ENCODE peak calls at places on chromosomes 1 and 21, in six cellular contexts. I is cardiac fibroblast, N is GM12865, U is sigmoid colon, S is fibroblast of lung, Y is transverse colon. C is an unnamed sample.

GRCh38 chr1:19605884-19606442 is 38.1 kb upstream of the NBL1 start:
- DNase-seq in U (no peak), I (peak; percentile 39), Y (no peak), S (no peak), N (no peak), C (no peak)

GRCh38 chr1:23417570-23417969 is 7.0 kb downstream of the TCEA3 start:
- DNase-seq in U (no peak), S (no peak), Y (no peak), N (no peak), I (no peak), C (no peak)

GRCh38 chr1:221634606-221635005 is 107.3 kb downstream of the DUSP10 start:
- DNase-seq in N (no peak), Y (no peak), U (no peak), I (no peak), S (peak; percentile 12), C (no peak)

GRCh38 chr1:55490556-55490955 is 275.4 kb upstream of the USP24 start:
- DNase-seq in U (no peak), S (peak; percentile 76), I (peak; percentile 46), N (no peak), Y (no peak), C (no peak)

GRCh38 chr1:180636138-180636537 is 4.3 kb downstream of the XPR1 start:
- DNase-seq in I (peak; percentile 46), Y (no peak), N (no peak), U (no peak), S (no peak), C (no peak)

GRCh38 chr1:244349103-244349531 is 102.6 kb downstream of the ADSS2 start:
- DNase-seq in I (peak; percentile 95), U (peak; percentile 71), N (no peak), S (peak; percentile 94), Y (no peak), C (peak; percentile 75)

GRCh38 chr1:20174937-20175666 is 10.8 kb upstream of the UBXN10 start:
- DNase-seq in Y (no peak), S (no peak), N (no peak), U (no peak), I (no peak), C (no peak)

GRCh38 chr1:207964195-207964966 is 53.5 kb upstream of the CD34 start:
- DNase-seq in U (no peak), Y (no peak), S (peak; percentile 68), N (no peak), I (peak; percentile 76), C (no peak)

GRCh38 chr1:168342572-168343280 is 62.0 kb downstream of the TBX19 start:
- DNase-seq in U (peak; percentile 97), N (peak; percentile 91), Y (peak; percentile 91), S (peak; percentile 86), I (peak; percentile 91), C (peak; percentile 80)

GRCh38 chr21:35197191-35197590 is 148.1 kb upstream of the RUNX1 start:
- DNase-seq in Y (no peak), U (no peak), I (peak; percentile 55), N (no peak), S (peak; percentile 71), C (no peak)

GRCh38 chr1:63004868-63005267 is 220.9 kb downstream of the ATG4C start:
- DNase-seq in N (no peak), U (no peak), I (peak; percentile 36), S (peak; percentile 7), Y (no peak), C (no peak)

GRCh38 chr1:56301791-56302190 is 277.6 kb downstream of the PLPP3 start:
- DNase-seq in Y (no peak), S (peak; percentile 96), U (no peak), I (peak; percentile 70), N (no peak), C (peak; percentile 52)

GRCh38 chr1:10834770-10835412 is 38.4 kb upstream of the CASZ1 start:
- DNase-seq in I (no peak), N (no peak), S (no peak), U (no peak), Y (no peak), C (no peak)

GRCh38 chr1:230120289-230120948 is 53.4 kb downstream of the GALNT2 start:
- DNase-seq in S (no peak), N (no peak), Y (no peak), U (no peak), I (no peak), C (no peak)

GRCh38 chr1:24867064-24867870 is 62.8 kb downstream of the RUNX3 start:
- DNase-seq in S (no peak), U (no peak), N (no peak), Y (no peak), I (no peak), C (no peak)

GRCh38 chr1:24865168-24865567 is 64.9 kb downstream of the RUNX3 start:
- DNase-seq in Y (no peak), N (no peak), S (no peak), U (no peak), I (no peak), C (no peak)

GRCh38 chr1:24865587-24865986 is 64.5 kb downstream of the RUNX3 start:
- DNase-seq in U (no peak), I (no peak), S (no peak), N (no peak), Y (no peak), C (no peak)

GRCh38 chr1:24868016-24868875 is 61.8 kb downstream of the RUNX3 start:
- DNase-seq in Y (no peak), N (no peak), S (no peak), I (no peak), U (no peak), C (no peak)

GRCh38 chr1:24866211-24867063 is 63.6 kb downstream of the RUNX3 start:
- DNase-seq in U (no peak), I (no peak), N (peak; percentile 33), Y (no peak), S (no peak), C (no peak)
- TF ChIP-seq CTCF in U (no peak), I (no peak), N (no peak), Y (no peak), S (no peak), C (peak; percentile 34)

DNA sequence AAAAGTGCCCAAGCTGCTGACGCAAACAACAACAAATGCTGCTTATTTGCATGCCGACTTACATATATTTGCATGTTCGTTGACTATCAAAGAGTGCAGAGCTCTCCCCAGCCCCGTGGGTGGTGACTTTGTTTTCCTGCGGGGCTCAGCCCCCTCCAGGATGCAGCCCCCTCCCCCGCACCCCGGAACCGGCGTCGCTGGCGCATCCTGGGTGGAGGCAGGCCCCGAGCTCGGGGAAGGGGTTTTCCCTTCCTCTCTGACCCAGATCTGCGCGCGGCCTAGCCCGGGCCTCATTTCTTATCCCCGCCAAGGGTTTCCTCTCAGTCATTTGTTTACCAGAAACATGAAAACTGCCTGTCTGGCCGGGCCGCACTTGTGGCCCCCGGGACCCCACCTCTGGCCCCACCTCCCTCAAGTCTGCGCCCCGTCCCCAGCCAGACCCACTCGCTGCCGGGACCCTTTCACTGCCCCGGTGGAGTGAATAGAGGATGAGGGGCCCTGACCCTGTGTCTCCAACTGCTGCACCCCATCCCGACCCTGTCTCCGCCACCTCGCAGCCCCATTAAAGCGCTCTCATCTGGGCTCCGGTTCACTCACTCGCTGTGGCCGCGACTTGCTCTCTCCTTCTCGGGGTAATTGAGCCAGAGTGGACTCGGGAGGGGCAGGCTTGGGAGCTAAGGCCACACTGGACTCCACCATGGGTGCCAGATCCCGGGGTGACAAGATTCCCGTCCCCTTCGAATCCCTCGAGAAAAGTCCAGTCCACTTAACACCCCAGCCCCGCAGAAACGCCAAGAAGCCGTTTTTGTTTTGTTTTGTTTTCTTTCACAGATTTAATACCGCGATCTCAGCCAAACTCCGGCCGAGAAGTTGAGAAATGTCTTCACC is 5.4 kb downstream of the TNFRSF25 start:
- DNase-seq in N (peak; percentile 38), Y (no peak), I (no peak), S (no peak), U (no peak), C (no peak)
- H3K4me3 ChIP-seq in N (peak overlapping the region; percentile 20), Y (peak overlapping the region; percentile 32), I (no peak overlapping the region), S (no peak overlapping the region), U (peak overlapping the region; percentile 25), C (no peak overlapping the region)

DNA sequence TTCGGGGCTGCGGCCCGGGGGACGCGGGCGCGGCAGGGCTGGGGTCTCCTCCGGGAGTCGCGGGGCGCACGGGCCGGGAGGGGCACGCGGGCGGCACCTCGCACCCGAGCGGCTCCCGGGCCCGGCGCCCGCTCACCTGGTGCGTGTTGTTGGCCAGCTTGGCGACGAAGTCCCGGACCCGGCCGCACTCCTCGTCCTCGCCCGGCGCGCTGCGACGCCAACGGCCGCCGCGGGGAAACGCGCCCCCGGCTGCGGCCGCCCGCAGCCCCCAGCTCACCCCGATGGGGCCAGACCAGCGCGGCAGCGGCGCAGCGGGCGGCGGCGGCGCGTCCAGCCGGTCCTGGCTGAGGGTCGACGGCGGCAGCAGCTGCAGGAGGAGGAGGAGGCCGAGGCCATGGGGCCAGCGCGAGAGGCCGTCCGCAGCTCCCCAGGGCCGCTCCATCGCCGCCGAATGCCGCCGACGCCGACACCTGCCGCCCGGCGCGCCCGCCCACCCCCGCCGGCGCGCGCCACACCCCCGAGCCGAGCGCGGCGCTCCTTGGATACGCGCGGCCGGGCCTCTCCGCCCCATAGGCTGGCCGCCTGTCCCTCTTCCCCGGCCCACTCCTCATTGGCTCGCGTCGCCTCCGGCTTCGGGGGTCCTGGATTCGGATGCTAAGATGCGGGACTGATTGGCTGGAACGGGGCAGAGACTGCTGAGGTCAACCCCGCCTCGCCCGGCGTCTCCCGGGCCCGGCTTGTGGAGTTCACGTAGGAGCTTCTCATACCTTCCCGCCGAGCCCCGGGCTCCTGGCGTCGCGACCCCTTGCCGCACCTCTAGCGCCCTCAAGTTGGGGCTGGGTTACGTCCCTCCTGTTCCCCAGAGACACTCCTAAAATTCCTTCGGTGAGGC is at the start of gene SORT1:
- DNase-seq in S (peak; percentile 90), Y (peak; percentile 85), I (peak; percentile 69), N (peak; percentile 67), U (peak; percentile 95), C (no peak)
- TF ChIP-seq CTCF in S (no peak), Y (no peak), I (no peak), N (no peak), U (no peak), C (no peak)

GRCh38 chr21:42527127-42527488 is 13.5 kb downstream of the SLC37A1 start:
- DNase-seq in Y (no peak), N (peak; percentile 17), I (no peak), S (no peak), U (peak; percentile 62), C (no peak)

GRCh38 chr21:42525676-42526378 is 12.2 kb downstream of the SLC37A1 start:
- DNase-seq in Y (no peak), I (no peak), U (peak; percentile 54), N (no peak), S (no peak), C (no peak)

GRCh38 chr21:42526379-42526727 is 12.7 kb downstream of the SLC37A1 start:
- DNase-seq in U (peak; percentile 66), S (no peak), Y (peak; percentile 91), I (no peak), N (no peak), C (no peak)

GRCh38 chr21:42525228-42525604 is 11.6 kb downstream of the SLC37A1 start:
- DNase-seq in S (no peak), U (peak; percentile 69), N (peak; percentile 58), Y (no peak), I (peak; percentile 58), C (no peak)

DNA sequence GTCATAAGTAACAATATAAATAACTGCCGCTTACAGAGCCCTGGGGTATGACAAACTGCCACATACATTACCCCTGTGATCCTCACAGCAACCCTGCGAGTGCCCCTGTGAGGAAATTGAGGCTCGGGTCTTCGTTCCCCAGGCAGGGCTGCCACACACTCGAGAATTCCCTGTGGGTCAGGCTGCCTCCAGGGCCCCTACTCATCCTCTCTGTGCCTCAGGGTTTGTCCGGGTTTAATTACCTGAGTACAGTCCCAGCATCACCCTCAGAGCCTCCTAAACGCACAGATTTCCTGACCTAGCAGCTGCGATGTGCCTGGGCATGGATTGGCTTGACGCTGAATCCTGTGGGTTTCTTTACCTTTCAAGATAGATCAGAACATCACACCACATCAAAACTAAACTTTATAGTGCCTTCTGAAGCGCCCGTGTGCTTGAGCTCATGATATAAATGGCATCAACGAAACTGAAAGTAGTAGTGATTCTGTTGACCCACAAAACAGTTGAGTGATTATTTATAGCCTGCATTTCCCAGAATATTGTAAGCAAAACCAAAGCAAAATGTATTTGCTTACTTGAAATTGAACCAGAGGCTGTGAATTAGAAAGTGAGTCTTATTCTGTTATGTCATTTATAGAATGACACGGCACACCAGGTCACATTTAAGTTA is 14.0 kb downstream of the SLC37A1 start:
- DNase-seq in U (no peak), I (no peak), S (no peak), N (peak; percentile 82), Y (no peak), C (no peak)
- H3K4me3 ChIP-seq in U (peak overlapping the region; percentile 13), I (no peak overlapping the region), S (peak overlapping the region; percentile 19), N (peak overlapping the region; percentile 43), Y (peak overlapping the region; percentile 15), C (no peak overlapping the region)

C was measured in AG09309.